ENCODE peak calls at places on chromosomes 6 and 20, in six cellular contexts. X, N, F, J, Q and P are unnamed samples.

GRCh38 chr6:74000582-74000981 is 304.6 kb downstream of the CD109 start:
- DNase-seq in X (no peak), N (no peak), F (no peak), J (no peak), Q (no peak), P (no peak)

GRCh38 chr20:59751075-59751711 is 146.9 kb downstream of the PHACTR3 start:
- DNase-seq in X (peak), N (peak), F (no peak), J (peak), Q (peak), P (peak)

GRCh38 chr20:50302463-50303041 is 111.9 kb downstream of the CEBPB start:
- DNase-seq in X (no peak), N (no peak), F (peak), J (no peak), Q (no peak), P (no peak)

GRCh38 chr6:11761744-11762620 is 16.6 kb downstream of the ADTRP start:
- DNase-seq in X (no peak), N (no peak), F (no peak), J (no peak), Q (no peak), P (no peak)

GRCh38 chr20:19973920-19974620 is 43.1 kb upstream of the NAA20 start:
- DNase-seq in X (no peak), N (no peak), F (no peak), J (no peak), Q (peak), P (no peak)

GRCh38 chr6:41066867-41067304 is 5.3 kb downstream of the OARD1 start:
- DNase-seq in X (peak), N (peak), F (peak), J (no peak), Q (peak), P (peak)

GRCh38 chr6:16572943-16573342 is 188.3 kb downstream of the ATXN1 start:
- DNase-seq in X (no peak), N (no peak), F (no peak), J (no peak), Q (no peak), P (no peak)

GRCh38 chr6:145036848-145037567 is 698.3 kb downstream of the EPM2A start:
- DNase-seq in X (no peak), N (no peak), F (no peak), J (no peak), Q (no peak), P (no peak)

GRCh38 chr6:20769651-20770050 is 235.4 kb downstream of the CDKAL1 start:
- DNase-seq in X (no peak), N (no peak), F (no peak), J (no peak), Q (no peak), P (no peak)

GRCh38 chr6:39367661-39368060 is 45.2 kb upstream of the KCNK16 start:
- DNase-seq in X (no peak), N (peak), F (no peak), J (no peak), Q (no peak), P (no peak)

GRCh38 chr6:41783106-41783780 is 2.7 kb downstream of the PRICKLE4 start:
- DNase-seq in X (no peak), N (no peak), F (no peak), J (no peak), Q (no peak), P (no peak)

GRCh38 chr20:16206817-16207216 is 366.4 kb downstream of the KIF16B start:
- DNase-seq in X (no peak), N (no peak), F (no peak), J (no peak), Q (no peak), P (no peak)